ENCODE peak calls at places on chromosomes 4 and X, in four cellular contexts. Z is fibroblast of mammary gland, N is upper lobe of right lung, B is left ventricle myocardium inferior. F is an unnamed sample.

GRCh38 chrX:130304587-130305368 is 34.9 kb upstream of the SLC25A14 start:
- DNase-seq in Z (no peak), N (no peak), B (no peak), F (no peak)

GRCh38 chr4:140556372-140557085 is 12.2 kb downstream of the UCP1 start:
- DNase-seq in Z (no peak), N (no peak), B (no peak), F (no peak)

GRCh38 chr4:37475087-37475486 is 211.1 kb downstream of the RELL1 start:
- DNase-seq in Z (no peak), N (no peak), B (no peak), F (no peak)

GRCh38 chr4:8341691-8342090 is 72.1 kb downstream of the HTRA3 start:
- DNase-seq in Z (no peak), N (no peak), B (peak), F (no peak)

GRCh38 chr4:16636911-16637630 is 261.4 kb downstream of the LDB2 start:
- DNase-seq in Z (peak), N (no peak), B (no peak), F (no peak)

GRCh38 chr4:80270321-80270720 is 3.9 kb downstream of the FGF5 start:
- DNase-seq in Z (no peak), N (no peak), B (no peak), F (no peak)

GRCh38 chr4:118224239-118224829 is 128.5 kb downstream of the PRSS12 start:
- DNase-seq in Z (peak), N (no peak), B (no peak), F (peak)

GRCh38 chr4:77669911-77670590 is 64.4 kb downstream of the CXCL13 start:
- DNase-seq in Z (no peak), N (no peak), B (no peak), F (peak)

GRCh38 chrX:373641-374471 is 12.9 kb downstream of the PPP2R3B start:
- DNase-seq in Z (no peak), N (no peak), B (peak), F (peak)

GRCh38 chrX:8820910-8821527 is 19.8 kb upstream of the FAM9A start:
- DNase-seq in Z (peak), N (no peak), B (no peak), F (peak)

GRCh38 chr4:73620115-73620792 is at the start of gene RASSF6:
- DNase-seq in Z (no peak), N (peak), B (no peak), F (peak)

GRCh38 chr4:67234296-67234695 is 311.0 kb downstream of the CENPC start:
- DNase-seq in Z (peak), N (no peak), B (no peak), F (peak)

GRCh38 chr4:173528378-173529321 is 1.4 kb downstream of the HAND2 start:
- DNase-seq in Z (peak), N (no peak), B (peak), F (no peak)
- H3K4me3 ChIP-seq in Z (peak), N (no peak), B (peak), F (no peak)

GRCh38 chr4:155376387-155377268 is at the start of gene MAP9:
- DNase-seq in Z (peak), N (peak), B (peak), F (peak)

GRCh38 chr4:155377281-155377680 is 516 bp upstream of the MAP9 start:
- DNase-seq in Z (peak), N (no peak), B (no peak), F (peak)

GRCh38 chr4:155367608-155368007 is 9.2 kb downstream of the MAP9 start:
- DNase-seq in Z (no peak), N (no peak), B (no peak), F (no peak)

DNA sequence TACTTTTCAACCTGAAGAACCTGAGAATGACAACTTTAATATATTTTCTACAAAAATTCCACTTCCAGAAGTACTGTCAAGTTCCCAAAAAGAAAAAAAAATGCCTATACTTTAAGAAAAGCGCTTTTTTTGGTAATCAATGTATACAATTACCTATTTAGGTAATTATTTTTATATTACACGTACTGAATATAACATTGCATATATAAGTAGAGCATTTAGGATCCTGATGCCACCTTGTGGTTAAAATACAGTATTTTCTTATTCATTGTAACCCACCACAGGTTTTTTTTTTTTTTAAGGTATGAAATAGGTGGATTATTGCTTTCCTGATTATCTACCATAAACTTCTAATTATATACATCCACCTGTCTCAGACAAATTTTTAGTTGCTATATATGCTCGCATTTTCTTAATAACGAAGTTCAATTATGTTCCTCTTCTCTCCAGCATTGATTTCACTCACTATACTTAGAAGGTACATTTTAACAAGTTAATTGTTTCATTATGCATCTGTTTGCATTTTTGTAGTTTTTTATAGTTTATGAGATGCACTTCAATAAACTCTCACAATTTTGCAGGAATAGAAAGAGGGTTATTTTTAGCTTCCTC is 5.2 kb downstream of the MAP9 start:
- DNase-seq in Z (peak), N (no peak), B (no peak), F (peak)
- TF ChIP-seq CTCF in Z (peak), N (peak), B (peak), F (peak)

GRCh38 chr4:24973471-24974251 is 57.1 kb downstream of the LGI2 start:
- DNase-seq in Z (no peak), N (peak), B (peak), F (no peak)
- H3K4me3 ChIP-seq in Z (no peak), N (no peak), B (no peak), F (no peak)

GRCh38 chr4:157574606-157575005 is 354.1 kb downstream of the GRIA2 start:
- DNase-seq in Z (no peak), N (no peak), B (no peak), F (no peak)
- TF ChIP-seq CTCF in Z (no peak), N (no peak), B (no peak), F (no peak)

DNA sequence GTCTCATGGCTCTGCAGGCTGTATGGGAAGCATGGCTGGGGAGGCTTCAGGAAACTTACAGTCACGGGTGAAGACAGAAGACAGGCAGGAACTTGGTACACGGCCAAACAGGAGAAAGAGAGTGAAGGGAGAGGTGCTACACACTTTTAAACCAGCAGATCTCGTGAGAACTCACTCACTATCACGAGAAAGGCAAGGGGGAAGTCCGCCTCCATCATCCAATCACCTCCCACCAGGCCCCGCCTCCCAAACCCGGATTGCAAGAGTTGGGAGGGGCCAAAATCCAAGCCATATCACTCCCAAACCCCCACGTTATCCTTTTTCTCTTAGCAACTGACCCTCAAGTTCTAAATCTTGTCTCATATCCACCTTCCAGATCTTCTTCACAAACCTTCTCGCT is 1710.5 kb upstream of the TENM3 start:
- DNase-seq in Z (no peak), N (no peak), B (no peak), F (no peak)
- H3K4me3 ChIP-seq in Z (no peak), N (no peak), B (no peak), F (no peak)

GRCh38 chr4:82358773-82359324 is 14.9 kb downstream of the HNRNPD start:
- DNase-seq in Z (no peak), N (no peak), B (no peak), F (no peak)

GRCh38 chr4:82357640-82358039 is 16.2 kb downstream of the HNRNPD start:
- DNase-seq in Z (no peak), N (no peak), B (no peak), F (no peak)

GRCh38 chr4:82362565-82362964 is 11.2 kb downstream of the HNRNPD start:
- DNase-seq in Z (no peak), N (no peak), B (no peak), F (no peak)

GRCh38 chr4:82363896-82364487 is 9.8 kb downstream of the HNRNPD start:
- DNase-seq in Z (no peak), N (no peak), B (no peak), F (no peak)

GRCh38 chr4:82360298-82361177 is 13.3 kb downstream of the HNRNPD start:
- DNase-seq in Z (peak), N (no peak), B (no peak), F (peak)
- TF ChIP-seq CTCF in Z (peak), N (peak), B (peak), F (peak)

DNA sequence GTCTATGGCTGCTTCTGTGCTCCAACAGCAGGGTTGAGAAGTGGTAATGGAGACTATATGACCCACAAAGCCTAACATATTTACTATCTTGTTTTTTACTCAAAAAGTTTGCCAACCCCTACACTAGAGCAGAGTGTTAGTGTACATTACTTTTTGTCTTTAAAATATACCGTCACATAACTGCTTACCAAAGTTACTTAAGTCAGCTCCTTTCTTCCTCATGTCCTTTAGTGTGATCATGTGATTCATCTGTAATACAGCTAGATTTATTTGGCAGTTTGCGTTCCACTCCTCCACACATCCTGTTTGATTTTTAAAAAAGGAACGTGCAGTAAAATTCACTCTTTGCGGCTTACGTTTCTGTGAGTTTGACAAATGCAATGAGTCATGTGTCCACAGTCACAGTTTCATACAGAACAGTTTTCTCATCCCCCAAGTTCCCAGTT is 162.4 kb upstream of the GPRIN3 start:
- DNase-seq in Z (peak), N (no peak), B (no peak), F (peak)
- H3K4me3 ChIP-seq in Z (no peak), N (peak), B (no peak), F (peak)

GRCh38 chr4:84455697-84456096 is 43.4 kb downstream of the NKX6-1 start:
- DNase-seq in Z (no peak), N (no peak), B (no peak), F (peak)

GRCh38 chr4:84456157-84456556 is 42.9 kb downstream of the NKX6-1 start:
- DNase-seq in Z (no peak), N (no peak), B (no peak), F (no peak)

DNA sequence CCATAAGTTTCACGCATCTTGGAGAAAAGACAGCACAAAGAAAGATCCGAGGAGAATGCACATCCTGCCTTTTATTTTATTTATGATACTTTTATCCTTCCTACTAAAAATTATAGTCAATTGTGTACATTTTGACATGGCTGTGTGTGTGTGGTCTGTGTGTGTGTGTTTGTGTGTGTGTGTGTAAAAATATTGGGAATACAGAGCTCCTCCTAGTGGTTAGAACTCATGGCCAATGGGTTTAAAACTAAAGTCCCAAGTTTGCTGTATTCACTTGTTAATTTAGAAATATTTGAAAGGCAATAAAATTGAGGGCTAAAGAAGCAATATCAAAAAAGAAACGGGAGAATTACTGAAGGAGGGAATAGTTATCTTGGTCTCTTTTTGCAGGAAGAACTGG is 47.5 kb downstream of the NKX6-1 start:
- DNase-seq in Z (peak), N (no peak), B (no peak), F (peak)
- TF ChIP-seq CTCF in Z (peak), N (peak), B (peak), F (peak)

GRCh38 chrX:35150642-35151239 is 208.1 kb downstream of the FAM47B start:
- DNase-seq in Z (no peak), N (no peak), B (no peak), F (no peak)

GRCh38 chrX:35149517-35149916 is 206.9 kb downstream of the FAM47B start:
- DNase-seq in Z (no peak), N (no peak), B (no peak), F (no peak)

GRCh38 chrX:35150052-35150451 is 207.5 kb downstream of the FAM47B start:
- DNase-seq in Z (no peak), N (no peak), B (no peak), F (no peak)
- H3K4me3 ChIP-seq in Z (no peak), N (no peak), B (no peak), F (no peak)

GRCh38 chr4:112058433-112058832 is 86.8 kb upstream of the FAM241A start:
- DNase-seq in Z (no peak), N (no peak), B (no peak), F (peak)

GRCh38 chr4:112057479-112057878 is 87.8 kb upstream of the FAM241A start:
- DNase-seq in Z (no peak), N (no peak), B (no peak), F (no peak)

GRCh38 chr4:112061418-112061817 is 83.8 kb upstream of the FAM241A start:
- DNase-seq in Z (no peak), N (no peak), B (no peak), F (no peak)

GRCh38 chr4:112063260-112063659 is 82.0 kb upstream of the FAM241A start:
- DNase-seq in Z (peak), N (no peak), B (no peak), F (peak)

GRCh38 chr4:112060212-112060611 is 85.0 kb upstream of the FAM241A start:
- DNase-seq in Z (peak), N (no peak), B (no peak), F (peak)
- TF ChIP-seq CTCF in Z (peak), N (no peak), B (peak), F (peak)